ENCODE peak calls at places on chromosomes 3 and 15, in six cellular contexts. One of them, this sample, is unnamed.

GRCh38 chr3:198028718-198029117 is 68.7 kb downstream of the LMLN start:
- DNase-seq in HuH-7: no peak
- DNase-seq in iPS DF 19.7: no peak
- DNase-seq in activated CD4-positive, alpha-beta T cell treated with anti-CD3 and anti-CD28 coated beads for 1 hour: no peak
- DNase-seq in GOT3: no peak
- DNase-seq in amygdala: no peak
- DNase-seq in this sample: peak; percentile 14

GRCh38 chr15:48975713-48976419 is 12.1 kb upstream of the SHC4 start:
- DNase-seq in HuH-7: peak; percentile 71
- DNase-seq in iPS DF 19.7: no peak
- DNase-seq in activated CD4-positive, alpha-beta T cell treated with anti-CD3 and anti-CD28 coated beads for 1 hour: peak; percentile 50
- DNase-seq in GOT3: peak; percentile 42
- DNase-seq in amygdala: peak; percentile 92
- DNase-seq in this sample: no peak

GRCh38 chr15:77526582-77527163 is 106.0 kb downstream of the HMG20A start:
- DNase-seq in HuH-7: no peak
- DNase-seq in iPS DF 19.7: no peak
- DNase-seq in activated CD4-positive, alpha-beta T cell treated with anti-CD3 and anti-CD28 coated beads for 1 hour: no peak
- DNase-seq in GOT3: no peak
- DNase-seq in amygdala: no peak
- DNase-seq in this sample: no peak

GRCh38 chr15:73928971-73929627 is 2.8 kb downstream of the LOXL1 start:
- DNase-seq in HuH-7: no peak
- DNase-seq in iPS DF 19.7: no peak
- DNase-seq in activated CD4-positive, alpha-beta T cell treated with anti-CD3 and anti-CD28 coated beads for 1 hour: no peak
- DNase-seq in GOT3: no peak
- DNase-seq in amygdala: no peak
- DNase-seq in this sample: no peak

GRCh38 chr3:63228677-63229076 is 49.4 kb upstream of the SYNPR start:
- DNase-seq in HuH-7: peak; percentile 6
- DNase-seq in iPS DF 19.7: peak; percentile 25
- DNase-seq in activated CD4-positive, alpha-beta T cell treated with anti-CD3 and anti-CD28 coated beads for 1 hour: no peak
- DNase-seq in GOT3: no peak
- DNase-seq in amygdala: peak; percentile 9
- DNase-seq in this sample: peak; percentile 16

GRCh38 chr3:14920536-14920935 is 26.8 kb upstream of the NR2C2 start:
- DNase-seq in HuH-7: no peak
- DNase-seq in iPS DF 19.7: no peak
- DNase-seq in activated CD4-positive, alpha-beta T cell treated with anti-CD3 and anti-CD28 coated beads for 1 hour: no peak
- DNase-seq in GOT3: no peak
- DNase-seq in amygdala: no peak
- DNase-seq in this sample: no peak

GRCh38 chr3:118932822-118933558 is 101.7 kb downstream of the IGSF11 start:
- DNase-seq in HuH-7: no peak
- DNase-seq in iPS DF 19.7: no peak
- DNase-seq in activated CD4-positive, alpha-beta T cell treated with anti-CD3 and anti-CD28 coated beads for 1 hour: no peak
- DNase-seq in GOT3: no peak
- DNase-seq in amygdala: peak; percentile 23
- DNase-seq in this sample: no peak

GRCh38 chr3:21226086-21226485 is 524.9 kb downstream of the ZNF385D start:
- DNase-seq in HuH-7: no peak
- DNase-seq in iPS DF 19.7: no peak
- DNase-seq in activated CD4-positive, alpha-beta T cell treated with anti-CD3 and anti-CD28 coated beads for 1 hour: no peak
- DNase-seq in GOT3: no peak
- DNase-seq in amygdala: peak; percentile 1
- DNase-seq in this sample: no peak

GRCh38 chr3:13279532-13279910 is 140.6 kb downstream of the NUP210 start:
- DNase-seq in HuH-7: no peak
- DNase-seq in iPS DF 19.7: no peak
- DNase-seq in activated CD4-positive, alpha-beta T cell treated with anti-CD3 and anti-CD28 coated beads for 1 hour: no peak
- DNase-seq in GOT3: no peak
- DNase-seq in amygdala: no peak
- DNase-seq in this sample: no peak

GRCh38 chr15:89105147-89105546 is 16.9 kb downstream of the ABHD2 start:
- DNase-seq in HuH-7: no peak
- DNase-seq in iPS DF 19.7: no peak
- DNase-seq in activated CD4-positive, alpha-beta T cell treated with anti-CD3 and anti-CD28 coated beads for 1 hour: no peak
- DNase-seq in GOT3: no peak
- DNase-seq in amygdala: no peak
- DNase-seq in this sample: peak; percentile 91

GRCh38 chr3:169133178-169134161 is 530.0 kb downstream of the MECOM start:
- DNase-seq in HuH-7: no peak
- DNase-seq in iPS DF 19.7: no peak
- DNase-seq in activated CD4-positive, alpha-beta T cell treated with anti-CD3 and anti-CD28 coated beads for 1 hour: no peak
- DNase-seq in GOT3: no peak
- DNase-seq in amygdala: no peak
- DNase-seq in this sample: no peak

GRCh38 chr3:179179979-179180758 is 32.0 kb downstream of the PIK3CA start:
- DNase-seq in HuH-7: no peak
- DNase-seq in iPS DF 19.7: no peak
- DNase-seq in activated CD4-positive, alpha-beta T cell treated with anti-CD3 and anti-CD28 coated beads for 1 hour: no peak
- DNase-seq in GOT3: no peak
- DNase-seq in amygdala: no peak
- DNase-seq in this sample: no peak

GRCh38 chr15:57237282-57237642 is 139.0 kb upstream of the CGNL1 start:
- DNase-seq in HuH-7: no peak
- DNase-seq in iPS DF 19.7: no peak
- DNase-seq in activated CD4-positive, alpha-beta T cell treated with anti-CD3 and anti-CD28 coated beads for 1 hour: no peak
- DNase-seq in GOT3: no peak
- DNase-seq in amygdala: peak; percentile 5
- DNase-seq in this sample: no peak

GRCh38 chr3:31831526-31832034 is 149.5 kb downstream of the OSBPL10 start:
- DNase-seq in HuH-7: no peak
- DNase-seq in iPS DF 19.7: no peak
- DNase-seq in activated CD4-positive, alpha-beta T cell treated with anti-CD3 and anti-CD28 coated beads for 1 hour: no peak
- DNase-seq in GOT3: no peak
- DNase-seq in amygdala: no peak
- DNase-seq in this sample: no peak

GRCh38 chr3:46935168-46935858 is 41.2 kb downstream of the CCDC12 start:
- DNase-seq in HuH-7: peak; percentile 55
- DNase-seq in iPS DF 19.7: peak; percentile 87
- DNase-seq in activated CD4-positive, alpha-beta T cell treated with anti-CD3 and anti-CD28 coated beads for 1 hour: no peak
- DNase-seq in GOT3: peak; percentile 43
- DNase-seq in amygdala: no peak
- DNase-seq in this sample: peak; percentile 90

GRCh38 chr15:75891895-75892294 is 11.8 kb upstream of the FBXO22 start:
- DNase-seq in HuH-7: no peak
- DNase-seq in iPS DF 19.7: no peak
- DNase-seq in activated CD4-positive, alpha-beta T cell treated with anti-CD3 and anti-CD28 coated beads for 1 hour: no peak
- DNase-seq in GOT3: no peak
- DNase-seq in amygdala: no peak
- DNase-seq in this sample: peak; percentile 55

GRCh38 chr3:37290551-37290950 is 116.2 kb upstream of the LRRFIP2 start:
- DNase-seq in HuH-7: no peak
- DNase-seq in iPS DF 19.7: no peak
- DNase-seq in activated CD4-positive, alpha-beta T cell treated with anti-CD3 and anti-CD28 coated beads for 1 hour: no peak
- DNase-seq in GOT3: no peak
- DNase-seq in amygdala: no peak
- DNase-seq in this sample: no peak

GRCh38 chr15:81749667-81750360 is 296.0 kb downstream of the MEX3B start:
- DNase-seq in HuH-7: no peak
- DNase-seq in iPS DF 19.7: no peak
- DNase-seq in activated CD4-positive, alpha-beta T cell treated with anti-CD3 and anti-CD28 coated beads for 1 hour: no peak
- DNase-seq in GOT3: no peak
- DNase-seq in amygdala: no peak
- DNase-seq in this sample: no peak

GRCh38 chr3:185730550-185730949 is 94.3 kb downstream of the IGF2BP2 start:
- DNase-seq in HuH-7: no peak
- DNase-seq in iPS DF 19.7: no peak
- DNase-seq in activated CD4-positive, alpha-beta T cell treated with anti-CD3 and anti-CD28 coated beads for 1 hour: no peak
- DNase-seq in GOT3: no peak
- DNase-seq in amygdala: no peak
- DNase-seq in this sample: no peak

GRCh38 chr3:147930417-147930816 is 521.3 kb downstream of the ZIC1 start:
- DNase-seq in HuH-7: no peak
- DNase-seq in iPS DF 19.7: no peak
- DNase-seq in activated CD4-positive, alpha-beta T cell treated with anti-CD3 and anti-CD28 coated beads for 1 hour: no peak
- DNase-seq in GOT3: no peak
- DNase-seq in amygdala: no peak
- DNase-seq in this sample: no peak

GRCh38 chr15:68626739-68627138 is 47.9 kb downstream of the CORO2B start:
- DNase-seq in HuH-7: no peak
- DNase-seq in iPS DF 19.7: no peak
- DNase-seq in activated CD4-positive, alpha-beta T cell treated with anti-CD3 and anti-CD28 coated beads for 1 hour: no peak
- DNase-seq in GOT3: no peak
- DNase-seq in amygdala: no peak
- DNase-seq in this sample: no peak

GRCh38 chr15:78421241-78421994 is 16.6 kb upstream of the IREB2 start:
- DNase-seq in HuH-7: no peak
- DNase-seq in iPS DF 19.7: no peak
- DNase-seq in activated CD4-positive, alpha-beta T cell treated with anti-CD3 and anti-CD28 coated beads for 1 hour: no peak
- DNase-seq in GOT3: no peak
- DNase-seq in amygdala: no peak
- DNase-seq in this sample: no peak

GRCh38 chr3:32202496-32202895 is 36.0 kb upstream of the CMTM8 start:
- DNase-seq in HuH-7: no peak
- DNase-seq in iPS DF 19.7: no peak
- DNase-seq in activated CD4-positive, alpha-beta T cell treated with anti-CD3 and anti-CD28 coated beads for 1 hour: no peak
- DNase-seq in GOT3: no peak
- DNase-seq in amygdala: no peak
- DNase-seq in this sample: no peak

GRCh38 chr15:100123611-100124010 is 218.2 kb downstream of the ADAMTS17 start:
- DNase-seq in HuH-7: no peak
- DNase-seq in iPS DF 19.7: no peak
- DNase-seq in activated CD4-positive, alpha-beta T cell treated with anti-CD3 and anti-CD28 coated beads for 1 hour: no peak
- DNase-seq in GOT3: no peak
- DNase-seq in amygdala: no peak
- DNase-seq in this sample: no peak

GRCh38 chr15:86772369-86773059 is 692.8 kb downstream of the AGBL1 start:
- DNase-seq in HuH-7: peak; percentile 32
- DNase-seq in iPS DF 19.7: no peak
- DNase-seq in activated CD4-positive, alpha-beta T cell treated with anti-CD3 and anti-CD28 coated beads for 1 hour: no peak
- DNase-seq in GOT3: no peak
- DNase-seq in amygdala: no peak
- DNase-seq in this sample: no peak

This sample was measured in AG09309.